ENCODE peak calls at places on chromosome 4, in five cellular contexts. One of them, this sample, is unnamed.

GRCh38 chr4:126939401-126939800 is 693.4 kb upstream of the INTU start:
- DNase-seq in ovary: no peak
- DNase-seq in body of pancreas: no peak
- DNase-seq in suprapubic skin: no peak
- DNase-seq in H1: no peak
- DNase-seq in this sample: no peak

GRCh38 chr4:34293459-34293858 is 1950.9 kb downstream of the ARAP2 start:
- DNase-seq in body of pancreas: no peak
- DNase-seq in ovary: no peak
- DNase-seq in H1: no peak
- DNase-seq in suprapubic skin: no peak
- DNase-seq in this sample: no peak

GRCh38 chr4:45317276-45317675 is 590.9 kb upstream of the GNPDA2 start:
- DNase-seq in H1: no peak
- DNase-seq in body of pancreas: no peak
- DNase-seq in suprapubic skin: no peak
- DNase-seq in ovary: no peak
- DNase-seq in this sample: no peak

GRCh38 chr4:77856152-77856551 is 6.5 kb upstream of the MRPL1 start:
- DNase-seq in body of pancreas: no peak
- DNase-seq in suprapubic skin: no peak
- DNase-seq in H1: no peak
- DNase-seq in ovary: no peak
- DNase-seq in this sample: no peak

GRCh38 chr4:87354168-87355102 is 31.8 kb upstream of the HSD17B13 start:
- DNase-seq in ovary: no peak
- DNase-seq in suprapubic skin: no peak
- DNase-seq in body of pancreas: peak
- DNase-seq in H1: no peak
- DNase-seq in this sample: no peak

GRCh38 chr4:150582881-150583286 is 933 bp downstream of the MAB21L2 start:
- DNase-seq in H1: no peak
- DNase-seq in ovary: no peak
- DNase-seq in body of pancreas: no peak
- DNase-seq in suprapubic skin: no peak
- DNase-seq in this sample: no peak

GRCh38 chr4:86582453-86582852 is 11.7 kb upstream of the PTPN13 start:
- DNase-seq in suprapubic skin: no peak
- DNase-seq in H1: no peak
- DNase-seq in ovary: no peak
- DNase-seq in body of pancreas: peak
- DNase-seq in this sample: no peak

GRCh38 chr4:78155616-78156105 is 98.5 kb downstream of the FRAS1 start:
- DNase-seq in H1: no peak
- DNase-seq in ovary: no peak
- DNase-seq in body of pancreas: no peak
- DNase-seq in suprapubic skin: no peak
- DNase-seq in this sample: no peak

GRCh38 chr4:2954358-2955185 is 8.6 kb downstream of the NOP14 start:
- DNase-seq in suprapubic skin: no peak
- DNase-seq in ovary: no peak
- DNase-seq in H1: no peak
- DNase-seq in body of pancreas: no peak
- DNase-seq in this sample: no peak

GRCh38 chr4:89248879-89249281 is 58.7 kb downstream of the GPRIN3 start:
- DNase-seq in ovary: no peak
- DNase-seq in H1: no peak
- DNase-seq in body of pancreas: peak
- DNase-seq in suprapubic skin: no peak
- DNase-seq in this sample: no peak

GRCh38 chr4:134691915-134692314 is 490.3 kb upstream of the PABPC4L start:
- DNase-seq in body of pancreas: no peak
- DNase-seq in suprapubic skin: no peak
- DNase-seq in H1: no peak
- DNase-seq in ovary: no peak
- DNase-seq in this sample: no peak

GRCh38 chr4:184803133-184803532 is 22.6 kb downstream of the ACSL1 start:
- DNase-seq in body of pancreas: no peak
- DNase-seq in ovary: no peak
- DNase-seq in H1: no peak
- DNase-seq in suprapubic skin: no peak
- DNase-seq in this sample: no peak

GRCh38 chr4:187077749-187078148 is 354.1 kb upstream of the FAT1 start:
- DNase-seq in H1: no peak
- DNase-seq in suprapubic skin: no peak
- DNase-seq in body of pancreas: no peak
- DNase-seq in ovary: no peak
- DNase-seq in this sample: no peak

GRCh38 chr4:182486895-182487294 is 243.7 kb downstream of the TENM3 start:
- DNase-seq in ovary: no peak
- DNase-seq in H1: no peak
- DNase-seq in suprapubic skin: no peak
- DNase-seq in body of pancreas: no peak
- DNase-seq in this sample: no peak

GRCh38 chr4:149048451-149049143 is 606.4 kb upstream of the NR3C2 start:
- DNase-seq in ovary: no peak
- DNase-seq in body of pancreas: no peak
- DNase-seq in H1: no peak
- DNase-seq in suprapubic skin: no peak
- DNase-seq in this sample: no peak

GRCh38 chr4:25813705-25814104 is 49.1 kb downstream of the SEL1L3 start:
- DNase-seq in H1: no peak
- DNase-seq in ovary: no peak
- DNase-seq in body of pancreas: peak
- DNase-seq in suprapubic skin: no peak
- DNase-seq in this sample: no peak

GRCh38 chr4:102429553-102429952 is 71.6 kb upstream of the NFKB1 start:
- DNase-seq in body of pancreas: no peak
- DNase-seq in suprapubic skin: no peak
- DNase-seq in ovary: no peak
- DNase-seq in H1: no peak
- DNase-seq in this sample: no peak

GRCh38 chr4:94641702-94642560 is 115.8 kb upstream of the BMPR1B start:
- DNase-seq in body of pancreas: no peak
- DNase-seq in H1: no peak
- DNase-seq in ovary: no peak
- DNase-seq in suprapubic skin: no peak
- DNase-seq in this sample: no peak

GRCh38 chr4:173167793-173168395 is 717 bp upstream of the GALNT7 start:
- DNase-seq in suprapubic skin: peak
- DNase-seq in H1: no peak
- DNase-seq in body of pancreas: peak
- DNase-seq in ovary: no peak
- DNase-seq in this sample: no peak

GRCh38 chr4:173169178-173169427 is 492 bp downstream of the GALNT7 start:
- DNase-seq in H1: no peak
- DNase-seq in suprapubic skin: no peak
- DNase-seq in body of pancreas: no peak
- DNase-seq in ovary: no peak
- DNase-seq in this sample: no peak

GRCh38 chr4:173170210-173170778 is 1.7 kb downstream of the GALNT7 start:
- DNase-seq in H1: no peak
- DNase-seq in suprapubic skin: no peak
- DNase-seq in ovary: no peak
- DNase-seq in body of pancreas: no peak
- DNase-seq in this sample: no peak

GRCh38 chr4:173169428-173170209 is 1.0 kb downstream of the GALNT7 start:
- DNase-seq in body of pancreas: peak
- DNase-seq in ovary: peak
- DNase-seq in H1: no peak
- DNase-seq in suprapubic skin: peak
- DNase-seq in this sample: no peak

DNA sequence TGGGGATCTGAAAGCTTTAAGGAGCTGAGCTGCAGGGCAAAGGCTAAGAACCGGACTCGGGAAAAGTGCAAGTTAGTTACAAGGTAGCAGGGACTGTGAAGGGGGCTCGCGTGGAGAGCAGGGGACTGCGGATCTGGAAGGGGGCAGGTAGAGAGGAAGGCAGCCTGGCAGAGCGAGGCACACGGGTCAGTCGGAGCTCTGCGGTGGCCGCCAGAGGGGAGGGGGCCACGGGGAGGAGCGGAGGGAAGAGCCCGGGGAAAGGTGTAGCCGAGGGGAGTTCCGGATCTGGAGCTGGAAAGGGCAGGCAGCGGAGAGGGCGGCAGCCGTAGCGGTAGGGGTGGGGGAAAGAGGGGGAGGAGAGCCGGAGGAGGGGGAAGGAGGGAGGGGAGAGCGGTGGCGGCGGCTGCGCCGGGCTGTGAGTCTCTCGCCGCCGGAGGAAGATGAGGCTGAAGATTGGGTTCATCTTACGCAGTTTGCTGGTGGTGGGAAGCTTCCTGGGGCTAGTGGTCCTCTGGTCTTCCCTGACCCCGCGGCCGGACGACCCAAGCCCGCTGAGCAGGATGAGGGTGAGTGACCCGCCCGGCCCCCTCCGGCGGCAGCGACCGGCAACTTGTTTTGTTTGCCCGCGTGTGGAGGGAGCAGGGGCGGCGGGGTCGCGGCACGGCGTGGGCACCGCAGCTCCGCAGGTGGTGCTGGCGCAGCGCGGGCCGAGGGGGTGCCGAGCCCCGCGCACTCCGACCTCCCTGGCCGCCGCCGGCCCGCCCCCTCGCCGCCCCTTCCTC is at the start of gene GALNT7:
- DNase-seq in ovary: peak
- DNase-seq in body of pancreas: peak
- DNase-seq in suprapubic skin: peak
- DNase-seq in H1: peak
- DNase-seq in this sample: no peak
- TF ChIP-seq POLR2A in ovary: no peak
- TF ChIP-seq POLR2A in body of pancreas: peak
- TF ChIP-seq POLR2A in suprapubic skin: no peak
- TF ChIP-seq POLR2A in H1: peak
- TF ChIP-seq POLR2A in this sample: no peak

GRCh38 chr4:140004580-140005314 is 149.2 kb downstream of the MAML3 start:
- DNase-seq in H1: no peak
- DNase-seq in body of pancreas: peak
- DNase-seq in suprapubic skin: no peak
- DNase-seq in ovary: peak
- DNase-seq in this sample: peak
- H3K4me3 ChIP-seq in H1: peak
- H3K4me3 ChIP-seq in body of pancreas: no peak
- H3K4me3 ChIP-seq in suprapubic skin: peak
- H3K4me3 ChIP-seq in ovary: peak
- H3K4me3 ChIP-seq in this sample: peak

GRCh38 chr4:152910521-152910920 is 25.6 kb upstream of the FHDC1 start:
- DNase-seq in body of pancreas: no peak
- DNase-seq in ovary: no peak
- DNase-seq in suprapubic skin: no peak
- DNase-seq in H1: no peak
- DNase-seq in this sample: no peak

DNA sequence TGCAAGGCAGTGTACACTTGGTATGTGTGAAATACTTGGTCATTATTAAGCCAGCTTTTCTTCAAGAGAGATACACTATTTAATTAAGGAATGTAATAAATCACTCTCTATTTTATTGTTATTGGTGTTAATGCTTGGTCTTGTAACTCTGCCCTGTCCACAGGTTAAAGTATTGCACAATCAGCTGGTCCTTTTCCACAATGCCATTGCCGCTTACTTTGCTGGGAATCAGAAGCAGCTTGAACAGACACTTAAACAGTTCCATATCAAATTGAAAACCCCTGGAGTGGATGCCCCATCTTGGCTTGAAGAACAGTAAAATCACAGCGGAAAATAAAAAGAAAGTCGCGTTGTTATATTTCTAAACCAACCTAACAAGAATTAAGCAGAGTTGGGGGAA is 26.2 kb upstream of the FHDC1 start:
- DNase-seq in suprapubic skin: no peak
- DNase-seq in body of pancreas: no peak
- DNase-seq in H1: no peak
- DNase-seq in ovary: no peak
- DNase-seq in this sample: no peak
- TF ChIP-seq POLR2A in suprapubic skin: no peak
- TF ChIP-seq POLR2A in body of pancreas: no peak
- TF ChIP-seq POLR2A in H1: no peak
- TF ChIP-seq POLR2A in ovary: no peak
- TF ChIP-seq POLR2A in this sample: no peak

DNA sequence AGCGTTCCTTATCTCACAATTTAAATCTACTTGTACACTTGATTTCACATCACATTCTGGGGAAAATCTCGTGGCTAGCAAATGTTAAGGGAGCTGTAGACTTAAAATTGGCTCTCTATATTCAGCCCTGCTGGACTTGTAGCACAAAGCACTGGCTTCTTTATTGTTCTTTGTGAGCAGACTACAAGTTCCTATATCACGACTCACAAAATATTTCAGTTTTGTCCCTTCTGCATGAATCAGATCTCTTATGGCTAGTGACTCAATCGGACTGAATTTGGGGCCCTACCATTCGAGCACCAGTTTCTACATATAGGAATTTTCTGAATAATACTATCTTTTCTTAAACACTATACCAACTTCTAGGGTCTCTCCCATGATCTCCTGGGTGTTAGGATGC is 390.1 kb downstream of the ADAM29 start:
- DNase-seq in body of pancreas: no peak
- DNase-seq in suprapubic skin: no peak
- DNase-seq in H1: no peak
- DNase-seq in ovary: no peak
- DNase-seq in this sample: no peak
- H3K4me3 ChIP-seq in body of pancreas: no peak
- H3K4me3 ChIP-seq in suprapubic skin: no peak
- H3K4me3 ChIP-seq in H1: no peak
- H3K4me3 ChIP-seq in ovary: no peak
- H3K4me3 ChIP-seq in this sample: no peak